ENCODE peak calls at places on chromosome 19, in eight cellular contexts. M is right atrium auricular region, I is body of pancreas, D is H4, H is endodermal cell, P is HTR-8/SVneo, K is NCI-H345, A is endothelial cell of umbilical vein. G is an unnamed sample.

GRCh38 chr19:35154535-35155406 is at the start of gene FXYD5:
- DNase-seq in M (peak; percentile 85), I (peak; percentile 56), D (peak; percentile 75), H (peak; percentile 87), P (peak; percentile 74), K (peak; percentile 51), A (peak; percentile 79), G (peak; percentile 22)

GRCh38 chr19:49425922-49426592 is 869 bp downstream of the GFY start:
- DNase-seq in M (no peak), I (no peak), D (no peak), H (peak; percentile 96), P (no peak), K (peak; percentile 27), A (no peak), G (peak; percentile 75)

GRCh38 chr19:48982280-48982679 is 10.8 kb downstream of the GYS1 start:
- DNase-seq in M (no peak), I (no peak), D (no peak), H (peak; percentile 63), P (no peak), K (no peak), A (no peak), G (no peak)

GRCh38 chr19:1263198-1263597 is 5.9 kb upstream of the CIRBP start:
- DNase-seq in M (no peak), I (no peak), D (no peak), H (no peak), P (no peak), K (no peak), A (no peak), G (no peak)

GRCh38 chr19:35164418-35164817 is 9.9 kb downstream of the FXYD5 start:
- DNase-seq in M (no peak), I (no peak), D (no peak), H (no peak), P (no peak), K (no peak), A (no peak), G (no peak)

GRCh38 chr19:55116232-55117062 is 990 bp downstream of the PPP1R12C start:
- DNase-seq in M (peak; percentile 85), I (peak; percentile 41), D (peak; percentile 74), H (peak; percentile 74), P (peak; percentile 60), K (peak; percentile 6), A (peak; percentile 31), G (peak; percentile 29)

GRCh38 chr19:33501957-33502356 is 19.6 kb downstream of the PEPD start:
- DNase-seq in M (no peak), I (no peak), D (no peak), H (no peak), P (no peak), K (no peak), A (no peak), G (no peak)

GRCh38 chr19:8204961-8205360 is 4.2 kb upstream of the CERS4 start:
- DNase-seq in M (no peak), I (peak; percentile 97), D (no peak), H (peak; percentile 78), P (no peak), K (peak; percentile 96), A (no peak), G (peak; percentile 93)

GRCh38 chr19:38164526-38164925 is 59.5 kb downstream of the DPF1 start:
- DNase-seq in M (no peak), I (no peak), D (no peak), H (no peak), P (no peak), K (no peak), A (no peak), G (no peak)

GRCh38 chr19:5934779-5935472 is 20.9 kb downstream of the CAPS start:
- DNase-seq in M (no peak), I (no peak), D (no peak), H (no peak), P (no peak), K (no peak), A (peak; percentile 81), G (no peak)

GRCh38 chr19:43470288-43470687 is 4.9 kb upstream of the LYPD3 start:
- DNase-seq in M (no peak), I (no peak), D (peak; percentile 46), H (peak; percentile 52), P (no peak), K (no peak), A (no peak), G (no peak)

GRCh38 chr19:3401004-3401768 is 34.8 kb downstream of the NFIC start:
- DNase-seq in M (no peak), I (no peak), D (no peak), H (no peak), P (no peak), K (no peak), A (no peak), G (no peak)

G was measured in DMS79 treated with DMSO at 0.1 percent for 48 hours.